ENCODE peak calls at places on chromosomes 1 and 21, in seven cellular contexts. E is omental fat pad, K is astrocyte of the spinal cord, I is Peyer's patch, O is left lung, Y is GM13976, Q is AG04450. B is an unnamed sample.

GRCh38 chr1:224192082-224192786 is 9.2 kb downstream of the DEGS1 start:
- DNase-seq in I (no peak), O (no peak), K (no peak), E (no peak), Q (no peak), Y (no peak), B (no peak)

GRCh38 chr1:229028509-229028908 is 242.4 kb upstream of the RAB4A start:
- DNase-seq in E (no peak), Y (no peak), Q (no peak), K (no peak), I (no peak), O (no peak), B (no peak)

GRCh38 chr1:64013395-64013794 is 190.0 kb upstream of the UBE2U start:
- DNase-seq in O (no peak), Y (no peak), K (no peak), E (no peak), Q (no peak), I (no peak), B (no peak)

GRCh38 chr1:154154534-154155181 is at the start of gene NUP210L:
- DNase-seq in O (peak; percentile 83), Y (no peak), Q (peak; percentile 4), I (peak; percentile 66), E (peak; percentile 54), K (no peak), B (no peak)

GRCh38 chr21:31220567-31220966 is 123.5 kb downstream of the TIAM1 start:
- DNase-seq in Y (no peak), K (peak; percentile 13), O (no peak), E (no peak), I (no peak), Q (no peak), B (no peak)

GRCh38 chr1:28815533-28815932 is 3.6 kb downstream of the OPRD1 start:
- DNase-seq in I (no peak), K (no peak), O (no peak), E (no peak), Q (no peak), Y (no peak), B (no peak)

GRCh38 chr1:12075195-12076114 is 12.4 kb downstream of the TNFRSF8 start:
- DNase-seq in I (no peak), K (peak; percentile 46), Y (no peak), Q (peak; percentile 76), O (peak; percentile 54), E (peak; percentile 73), B (no peak)

GRCh38 chr21:37784591-37785318 is 131.5 kb downstream of the KCNJ6 start:
- DNase-seq in K (no peak), E (no peak), I (no peak), Y (no peak), Q (no peak), O (no peak), B (no peak)

GRCh38 chr1:17287377-17287776 is 20.6 kb upstream of the PADI4 start:
- DNase-seq in K (peak; percentile 72), O (no peak), I (no peak), E (no peak), Q (peak; percentile 47), Y (no peak), B (no peak)

GRCh38 chr1:63975447-63975846 is 201.6 kb downstream of the ROR1 start:
- DNase-seq in I (no peak), K (no peak), Y (no peak), E (no peak), O (no peak), Q (no peak), B (no peak)

GRCh38 chr21:23578027-23578426 is 2029.3 kb downstream of the MRPL39 start:
- DNase-seq in Y (no peak), Q (no peak), I (no peak), K (no peak), E (no peak), O (no peak), B (no peak)

GRCh38 chr1:186033744-186034345 is 299.7 kb downstream of the HMCN1 start:
- DNase-seq in Y (no peak), Q (no peak), I (no peak), E (no peak), K (peak; percentile 18), O (no peak), B (no peak)

GRCh38 chr1:91741301-91741700 is 144.7 kb downstream of the TGFBR3 start:
- DNase-seq in Y (no peak), O (no peak), Q (no peak), E (no peak), K (peak; percentile 26), I (no peak), B (no peak)

GRCh38 chr1:32927441-32927840 is 26.3 kb upstream of the TMEM54 start:
- DNase-seq in Q (no peak), Y (no peak), I (no peak), K (no peak), E (no peak), O (no peak), B (no peak)

GRCh38 chr1:109980324-109981127 is 4.0 kb upstream of the AHCYL1 start:
- DNase-seq in E (no peak), O (no peak), Q (no peak), Y (peak; percentile 42), K (no peak), I (peak; percentile 72), B (no peak)
- TF ChIP-seq CTCF in E (no peak), O (peak; percentile 43), Q (peak; percentile 54), Y (peak; percentile 48), K (peak; percentile 65), I (peak; percentile 79), B (no peak)

DNA sequence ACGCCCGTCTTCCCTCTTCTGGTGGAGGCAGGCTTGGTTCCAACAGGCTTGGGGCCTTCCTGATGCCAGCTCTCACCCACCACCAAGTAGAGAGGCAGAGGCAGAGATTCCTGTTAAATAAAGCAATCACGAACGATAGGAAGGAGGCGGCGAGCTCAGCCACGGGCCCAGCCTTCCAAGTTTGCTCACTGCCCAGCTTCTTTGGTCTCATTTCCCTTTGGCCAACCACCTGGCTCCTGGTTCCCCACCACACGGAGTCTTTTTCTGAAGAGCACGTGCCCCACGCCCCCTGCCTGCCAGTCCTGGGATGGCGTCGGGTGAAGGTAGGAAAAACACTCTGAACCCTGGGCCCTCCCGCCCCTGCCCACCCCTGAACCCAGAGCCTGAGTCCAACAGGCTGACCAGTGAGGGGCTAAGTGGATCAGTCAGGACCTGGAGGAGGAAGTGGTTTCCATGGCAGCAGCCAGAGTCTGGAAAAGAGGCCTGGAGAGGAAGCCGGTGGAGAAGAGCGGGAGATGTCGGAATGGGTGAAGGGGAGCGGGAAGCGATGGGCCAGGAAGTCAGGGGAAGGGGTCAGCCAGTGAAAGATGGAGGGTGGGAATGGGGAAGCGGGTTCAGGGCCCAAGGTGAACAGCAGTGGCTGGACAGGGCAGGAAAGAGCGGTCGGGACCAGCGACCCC is 158.2 kb upstream of the KLHDC7A start:
- DNase-seq in E (no peak), O (no peak), I (no peak), K (no peak), Y (no peak), Q (no peak), B (no peak)
- TF ChIP-seq CTCF in E (no peak), O (peak; percentile 10), I (no peak), K (no peak), Y (peak; percentile 17), Q (no peak), B (no peak)

DNA sequence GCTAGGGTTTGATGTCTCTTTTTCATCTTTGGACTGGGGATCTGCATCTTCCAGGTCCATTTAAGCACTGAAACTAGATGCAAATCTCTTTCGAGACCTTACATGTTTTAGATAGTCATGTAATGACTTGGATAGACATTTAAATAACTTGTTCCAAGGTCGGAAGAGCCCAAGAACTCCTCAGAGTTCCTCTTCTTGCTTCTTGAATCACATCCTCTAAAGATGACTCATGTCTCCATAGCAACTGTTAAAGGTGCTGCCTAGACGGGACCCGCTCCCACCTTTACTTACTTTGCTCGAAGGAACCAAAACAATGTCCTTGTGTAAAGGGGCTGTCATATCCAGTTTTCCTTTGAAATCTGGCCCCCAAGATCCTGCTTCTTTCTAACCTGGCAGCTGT is 130.0 kb downstream of the EDEM3 start:
- DNase-seq in Y (no peak), E (no peak), O (no peak), I (no peak), K (peak; percentile 32), Q (no peak), B (no peak)
- TF ChIP-seq CTCF in Y (no peak), E (no peak), O (no peak), I (no peak), K (no peak), Q (no peak), B (no peak)

GRCh38 chr1:104018922-104019674 is 269.4 kb downstream of the AMY1C start:
- DNase-seq in O (no peak), I (no peak), E (no peak), Q (no peak), Y (no peak), K (no peak), B (no peak)
- TF ChIP-seq CTCF in O (no peak), I (no peak), E (no peak), Q (no peak), Y (no peak), K (no peak), B (no peak)

GRCh38 chr21:41933259-41934079 is 20.3 kb downstream of the C2CD2 start:
- DNase-seq in K (no peak), Y (no peak), E (no peak), I (no peak), Q (no peak), O (peak; percentile 36), B (no peak)

GRCh38 chr21:41929248-41929647 is 24.6 kb downstream of the C2CD2 start:
- DNase-seq in I (no peak), E (no peak), Y (no peak), O (peak; percentile 33), Q (no peak), K (no peak), B (no peak)

GRCh38 chr21:41932576-41933258 is 21.1 kb downstream of the C2CD2 start:
- DNase-seq in Y (no peak), I (no peak), O (peak; percentile 33), Q (no peak), K (no peak), E (no peak), B (no peak)

GRCh38 chr21:41931041-41931451 is 22.8 kb downstream of the C2CD2 start:
- DNase-seq in K (no peak), O (peak; percentile 30), Q (no peak), Y (no peak), I (no peak), E (no peak), B (no peak)

DNA sequence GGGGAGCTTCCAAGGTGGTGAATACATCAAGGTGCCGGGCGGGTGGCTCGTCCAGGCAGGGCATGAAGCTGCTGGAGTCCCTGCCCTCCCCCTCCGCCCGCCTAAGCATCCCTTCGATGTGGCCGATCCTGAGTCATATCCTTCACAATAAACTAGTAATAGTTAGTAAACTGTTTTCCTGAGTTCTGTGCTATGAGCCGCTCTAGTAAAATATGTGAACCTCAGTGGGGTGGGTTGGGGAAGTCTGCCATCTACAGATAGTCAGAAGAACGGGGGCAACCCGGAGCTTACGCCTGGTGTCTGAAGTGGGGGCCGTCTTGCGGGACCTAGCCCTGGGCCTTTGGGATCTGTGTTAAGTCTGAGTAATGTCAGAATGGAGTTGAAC is 21.6 kb downstream of the C2CD2 start:
- DNase-seq in Q (peak; percentile 51), O (peak; percentile 32), K (peak; percentile 89), E (no peak), I (no peak), Y (no peak), B (no peak)
- TF ChIP-seq CTCF in Q (peak; percentile 36), O (no peak), K (peak; percentile 46), E (no peak), I (no peak), Y (no peak), B (no peak)

GRCh38 chr1:59768752-59769411 is 45.9 kb upstream of the HOOK1 start:
- DNase-seq in O (no peak), Y (no peak), E (no peak), K (no peak), Q (no peak), I (no peak), B (no peak)
- TF ChIP-seq CTCF in O (no peak), Y (no peak), E (no peak), K (no peak), Q (no peak), I (no peak), B (no peak)

GRCh38 chr1:40029608-40030007 is 10.9 kb upstream of the CAP1 start:
- DNase-seq in E (no peak), Q (no peak), K (no peak), O (no peak), I (no peak), Y (no peak), B (no peak)
- TF ChIP-seq CTCF in E (no peak), Q (no peak), K (no peak), O (no peak), I (no peak), Y (no peak), B (no peak)